ENCODE peak calls at places on chromosome 13, in five cellular contexts. One of them, this sample, is unnamed.

GRCh38 chr13:106426909-106427308 is 108.6 kb downstream of the EFNB2 start:
- DNase-seq in central memory CD4-positive, alpha-beta T cell: no peak
- DNase-seq in brain microvascular endothelial cell: no peak
- DNase-seq in amygdala: no peak
- DNase-seq in breast epithelium: no peak
- DNase-seq in this sample: no peak

GRCh38 chr13:93180376-93180966 is 46.1 kb upstream of the GPC6 start:
- DNase-seq in central memory CD4-positive, alpha-beta T cell: no peak
- DNase-seq in brain microvascular endothelial cell: no peak
- DNase-seq in amygdala: no peak
- DNase-seq in breast epithelium: no peak
- DNase-seq in this sample: no peak

GRCh38 chr13:101611491-101612475 is 159.3 kb downstream of the ITGBL1 start:
- DNase-seq in central memory CD4-positive, alpha-beta T cell: no peak
- DNase-seq in brain microvascular endothelial cell: peak
- DNase-seq in amygdala: no peak
- DNase-seq in breast epithelium: no peak
- DNase-seq in this sample: no peak

GRCh38 chr13:80345771-80346510 is 5.0 kb upstream of the SPRY2 start:
- DNase-seq in central memory CD4-positive, alpha-beta T cell: no peak
- DNase-seq in brain microvascular endothelial cell: no peak
- DNase-seq in amygdala: no peak
- DNase-seq in breast epithelium: no peak
- DNase-seq in this sample: no peak

GRCh38 chr13:33279414-33279813 is 6.1 kb downstream of the STARD13 start:
- DNase-seq in central memory CD4-positive, alpha-beta T cell: no peak
- DNase-seq in brain microvascular endothelial cell: no peak
- DNase-seq in amygdala: no peak
- DNase-seq in breast epithelium: no peak
- DNase-seq in this sample: no peak

GRCh38 chr13:101149735-101150380 is 266.4 kb downstream of the NALCN start:
- DNase-seq in central memory CD4-positive, alpha-beta T cell: no peak
- DNase-seq in brain microvascular endothelial cell: peak
- DNase-seq in amygdala: no peak
- DNase-seq in breast epithelium: no peak
- DNase-seq in this sample: no peak

GRCh38 chr13:20566424-20566916 is 487 bp upstream of the IFT88 start:
- DNase-seq in central memory CD4-positive, alpha-beta T cell: no peak
- DNase-seq in brain microvascular endothelial cell: peak
- DNase-seq in amygdala: no peak
- DNase-seq in breast epithelium: no peak
- DNase-seq in this sample: peak

GRCh38 chr13:93290503-93290902 is 63.9 kb downstream of the GPC6 start:
- DNase-seq in central memory CD4-positive, alpha-beta T cell: no peak
- DNase-seq in brain microvascular endothelial cell: no peak
- DNase-seq in amygdala: no peak
- DNase-seq in breast epithelium: no peak
- DNase-seq in this sample: no peak

GRCh38 chr13:30466358-30466714 is 600 bp upstream of the HMGB1 start:
- DNase-seq in central memory CD4-positive, alpha-beta T cell: no peak
- DNase-seq in brain microvascular endothelial cell: peak
- DNase-seq in amygdala: no peak
- DNase-seq in breast epithelium: no peak
- DNase-seq in this sample: no peak

GRCh38 chr13:113762538-113762937 is 3.5 kb downstream of the TMEM255B start:
- DNase-seq in central memory CD4-positive, alpha-beta T cell: no peak
- DNase-seq in brain microvascular endothelial cell: no peak
- DNase-seq in amygdala: no peak
- DNase-seq in breast epithelium: no peak
- DNase-seq in this sample: no peak

GRCh38 chr13:107296804-107297203 is 728.9 kb upstream of the ARGLU1 start:
- DNase-seq in central memory CD4-positive, alpha-beta T cell: no peak
- DNase-seq in brain microvascular endothelial cell: no peak
- DNase-seq in amygdala: no peak
- DNase-seq in breast epithelium: no peak
- DNase-seq in this sample: no peak

GRCh38 chr13:108213946-108214345 is 1.4 kb downstream of the LIG4 start:
- DNase-seq in central memory CD4-positive, alpha-beta T cell: no peak
- DNase-seq in brain microvascular endothelial cell: no peak
- DNase-seq in amygdala: no peak
- DNase-seq in breast epithelium: no peak
- DNase-seq in this sample: no peak

This sample was measured in caudate nucleus.